ENCODE peak calls at places on chromosomes 13 and 19, in four cellular contexts. One of them, this sample, is unnamed.
A peak's percentile ranks its signal among the peaks of the same experiment; 100 is the strongest.

GRCh38 chr19:49718511-49718910 is 27.6 kb downstream of the CPT1C start:
- DNase-seq in AG04450: no peak
- DNase-seq in cardiac muscle cell: peak; percentile 71
- DNase-seq in fibroblast of lung: peak; percentile 21
- DNase-seq in this sample: no peak

GRCh38 chr13:40069173-40070044 is 413.9 kb downstream of the COG6 start:
- DNase-seq in AG04450: peak; percentile 23
- DNase-seq in cardiac muscle cell: peak; percentile 88
- DNase-seq in fibroblast of lung: peak; percentile 46
- DNase-seq in this sample: peak; percentile 68

GRCh38 chr19:48617146-48617937 is 1.6 kb downstream of the RPL18 start:
- DNase-seq in AG04450: no peak
- DNase-seq in cardiac muscle cell: peak; percentile 61
- DNase-seq in fibroblast of lung: no peak
- DNase-seq in this sample: no peak

GRCh38 chr13:111186305-111186930 is 71.3 kb downstream of the ARHGEF7 start:
- DNase-seq in AG04450: no peak
- DNase-seq in cardiac muscle cell: no peak
- DNase-seq in fibroblast of lung: no peak
- DNase-seq in this sample: no peak

GRCh38 chr13:97810152-97810551 is 143.3 kb upstream of the IPO5 start:
- DNase-seq in AG04450: no peak
- DNase-seq in cardiac muscle cell: peak; percentile 57
- DNase-seq in fibroblast of lung: peak; percentile 5
- DNase-seq in this sample: no peak

GRCh38 chr13:41315466-41316047 is 4.5 kb downstream of the NAA16 start:
- DNase-seq in AG04450: no peak
- DNase-seq in cardiac muscle cell: no peak
- DNase-seq in fibroblast of lung: peak; percentile 28
- DNase-seq in this sample: no peak

GRCh38 chr13:99523838-99524237 is 22.6 kb downstream of the TM9SF2 start:
- DNase-seq in AG04450: no peak
- DNase-seq in cardiac muscle cell: no peak
- DNase-seq in fibroblast of lung: no peak
- DNase-seq in this sample: no peak

GRCh38 chr13:29954082-29955043 is 103.9 kb upstream of the UBL3 start:
- DNase-seq in AG04450: no peak
- DNase-seq in cardiac muscle cell: no peak
- DNase-seq in fibroblast of lung: no peak
- DNase-seq in this sample: peak; percentile 51

GRCh38 chr13:50685491-50685890 is 158.0 kb downstream of the DLEU7 start:
- DNase-seq in AG04450: no peak
- DNase-seq in cardiac muscle cell: peak; percentile 57
- DNase-seq in fibroblast of lung: peak; percentile 47
- DNase-seq in this sample: peak; percentile 53

GRCh38 chr13:46749951-46750350 is 47.0 kb downstream of the ESD start:
- DNase-seq in AG04450: no peak
- DNase-seq in cardiac muscle cell: no peak
- DNase-seq in fibroblast of lung: peak; percentile 80
- DNase-seq in this sample: no peak

GRCh38 chr13:46753137-46753536 is 43.8 kb downstream of the ESD start:
- DNase-seq in AG04450: no peak
- DNase-seq in cardiac muscle cell: no peak
- DNase-seq in fibroblast of lung: no peak
- DNase-seq in this sample: no peak

GRCh38 chr13:46754812-46755211 is 42.1 kb downstream of the ESD start:
- DNase-seq in AG04450: no peak
- DNase-seq in cardiac muscle cell: no peak
- DNase-seq in fibroblast of lung: no peak
- DNase-seq in this sample: no peak

GRCh38 chr13:46753917-46754316 is 43.0 kb downstream of the ESD start:
- DNase-seq in AG04450: no peak
- DNase-seq in cardiac muscle cell: no peak
- DNase-seq in fibroblast of lung: no peak
- DNase-seq in this sample: no peak

GRCh38 chr13:46751811-46752635 is 44.9 kb downstream of the ESD start:
- DNase-seq in AG04450: no peak
- DNase-seq in cardiac muscle cell: no peak
- DNase-seq in fibroblast of lung: peak; percentile 72
- DNase-seq in this sample: no peak
- TF ChIP-seq CTCF in AG04450: no peak
- TF ChIP-seq CTCF in cardiac muscle cell: no peak
- TF ChIP-seq CTCF in fibroblast of lung: no peak
- TF ChIP-seq CTCF in this sample: no peak

DNA sequence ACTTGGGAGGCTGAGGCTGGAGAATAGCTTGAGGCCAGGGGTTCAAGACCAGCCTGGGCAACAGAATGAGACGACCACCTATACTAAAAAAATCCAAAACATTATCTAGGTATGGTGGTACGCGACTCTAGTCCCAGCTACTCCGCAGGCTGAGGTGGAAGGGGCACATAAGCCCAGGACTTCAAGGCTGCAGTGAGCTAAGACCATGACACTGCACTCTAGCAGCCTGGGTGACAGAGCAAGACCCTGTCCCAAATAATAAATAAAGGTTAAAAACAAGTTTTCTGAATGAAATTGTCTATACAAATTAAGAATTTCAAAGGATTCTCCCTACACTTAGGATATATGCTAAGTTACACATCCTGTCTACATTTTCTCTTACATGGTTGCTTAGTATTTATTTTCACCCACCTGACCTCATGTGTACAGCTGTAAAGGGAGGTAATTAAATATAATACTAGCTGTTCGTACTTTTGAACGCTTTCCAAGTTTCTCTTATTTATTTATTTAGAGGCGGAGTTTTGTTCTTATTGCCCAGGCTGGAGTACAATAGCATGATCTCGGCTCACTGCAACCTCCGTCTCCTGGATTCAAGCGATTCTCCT is 1.6 kb downstream of the SLC25A30 start:
- DNase-seq in AG04450: no peak
- DNase-seq in cardiac muscle cell: no peak
- DNase-seq in fibroblast of lung: no peak
- DNase-seq in this sample: no peak
- H3K27ac ChIP-seq in AG04450: no peak overlapping the region
- H3K27ac ChIP-seq in cardiac muscle cell: no peak overlapping the region
- H3K27ac ChIP-seq in fibroblast of lung: peak overlapping the region; percentile 72
- H3K27ac ChIP-seq in this sample: peak overlapping the region; percentile 95

DNA sequence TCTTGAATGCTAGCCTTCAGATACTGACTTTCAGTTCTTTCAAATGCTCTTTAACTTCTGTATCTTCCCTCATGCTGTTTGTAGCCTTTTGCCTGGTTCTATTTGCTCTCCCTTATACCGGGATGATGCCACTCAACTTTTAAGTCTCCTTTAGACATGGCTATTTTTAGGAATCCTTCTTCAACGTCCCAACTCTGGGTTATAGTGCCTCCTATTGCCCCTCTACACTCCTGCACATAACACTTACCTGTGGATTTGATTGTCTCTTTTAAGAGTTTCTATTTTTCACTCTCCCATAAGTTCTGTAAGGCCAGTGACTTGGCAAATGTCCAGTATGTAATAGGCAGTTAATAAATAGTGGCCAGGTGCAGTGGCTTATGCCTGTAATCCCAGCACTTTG is 343.0 kb downstream of the KLF5 start:
- DNase-seq in AG04450: no peak
- DNase-seq in cardiac muscle cell: no peak
- DNase-seq in fibroblast of lung: no peak
- DNase-seq in this sample: no peak
- TF ChIP-seq CTCF in AG04450: no peak
- TF ChIP-seq CTCF in cardiac muscle cell: no peak
- TF ChIP-seq CTCF in fibroblast of lung: no peak
- TF ChIP-seq CTCF in this sample: no peak

GRCh38 chr19:18501351-18501750 is 20.5 kb downstream of the ELL start:
- DNase-seq in AG04450: no peak
- DNase-seq in cardiac muscle cell: no peak
- DNase-seq in fibroblast of lung: no peak
- DNase-seq in this sample: no peak
- H3K27ac ChIP-seq in AG04450: no peak overlapping the region
- H3K27ac ChIP-seq in cardiac muscle cell: no peak overlapping the region
- H3K27ac ChIP-seq in fibroblast of lung: no peak overlapping the region
- H3K27ac ChIP-seq in this sample: peak overlapping the region; percentile 69

GRCh38 chr19:18999896-19000620 is 33.3 kb downstream of the SUGP2 start:
- DNase-seq in AG04450: no peak
- DNase-seq in cardiac muscle cell: peak; percentile 14
- DNase-seq in fibroblast of lung: no peak
- DNase-seq in this sample: no peak
- TF ChIP-seq CTCF in AG04450: peak; percentile 41
- TF ChIP-seq CTCF in cardiac muscle cell: peak; percentile 30
- TF ChIP-seq CTCF in fibroblast of lung: peak; percentile 25
- TF ChIP-seq CTCF in this sample: no peak

GRCh38 chr13:49435992-49436391 is 7.9 kb downstream of the CAB39L start:
- DNase-seq in AG04450: no peak
- DNase-seq in cardiac muscle cell: peak; percentile 13
- DNase-seq in fibroblast of lung: peak; percentile 18
- DNase-seq in this sample: no peak
- H3K27ac ChIP-seq in AG04450: no peak overlapping the region
- H3K27ac ChIP-seq in cardiac muscle cell: no peak overlapping the region
- H3K27ac ChIP-seq in fibroblast of lung: no peak overlapping the region
- H3K27ac ChIP-seq in this sample: no peak overlapping the region

GRCh38 chr13:25301347-25302113 is at the start of gene NUP58:
- DNase-seq in AG04450: peak; percentile 87
- DNase-seq in cardiac muscle cell: peak; percentile 97
- DNase-seq in fibroblast of lung: peak; percentile 94
- DNase-seq in this sample: peak; percentile 98
- TF ChIP-seq CTCF in AG04450: no peak
- TF ChIP-seq CTCF in cardiac muscle cell: no peak
- TF ChIP-seq CTCF in fibroblast of lung: no peak
- TF ChIP-seq CTCF in this sample: no peak

DNA sequence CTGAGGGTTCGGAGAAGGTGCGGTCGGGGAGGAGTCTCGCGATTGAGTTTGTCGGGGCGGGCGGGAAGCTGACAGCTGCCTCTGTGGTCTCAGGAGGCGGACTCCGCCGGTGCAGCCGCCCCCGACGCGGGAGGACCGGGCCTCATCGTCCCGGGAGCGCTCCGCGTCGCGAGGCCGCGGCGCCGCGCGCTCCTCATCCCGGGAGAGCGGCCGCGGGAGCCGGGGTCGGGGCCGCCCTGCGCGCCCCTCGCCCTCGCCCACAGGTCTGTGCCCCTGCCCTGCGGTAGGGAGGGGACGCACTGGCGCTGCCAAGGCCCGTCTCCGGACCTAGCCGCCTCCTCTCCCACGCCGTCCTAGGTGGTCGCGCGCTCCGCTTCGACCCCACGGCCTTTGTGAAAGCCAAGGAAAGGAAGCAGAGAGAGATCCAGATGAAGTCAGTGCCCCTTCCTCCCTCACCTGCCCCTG is 6.9 kb downstream of the PGLYRP1 start:
- DNase-seq in AG04450: no peak
- DNase-seq in cardiac muscle cell: no peak
- DNase-seq in fibroblast of lung: no peak
- DNase-seq in this sample: peak; percentile 46
- H3K27ac ChIP-seq in AG04450: no peak overlapping the region
- H3K27ac ChIP-seq in cardiac muscle cell: no peak overlapping the region
- H3K27ac ChIP-seq in fibroblast of lung: no peak overlapping the region
- H3K27ac ChIP-seq in this sample: no peak overlapping the region

This sample was measured in lower lobe of right lung.